ENCODE peak calls at places on chromosomes 12 and 14, in five cellular contexts. One of them, this sample, is unnamed.

GRCh38 chr12:47881826-47882427 is 22.9 kb downstream of the VDR start:
- DNase-seq in naive thymus-derived CD4-positive, alpha-beta T cell: no peak
- DNase-seq in mesendoderm: no peak
- DNase-seq in cardiac muscle cell: peak; percentile 99
- DNase-seq in aorta: peak; percentile 69
- DNase-seq in this sample: no peak

GRCh38 chr14:104602933-104603325 is 1.6 kb downstream of the TMEM179 start:
- DNase-seq in cardiac muscle cell: no peak
- DNase-seq in mesendoderm: no peak
- DNase-seq in naive thymus-derived CD4-positive, alpha-beta T cell: no peak
- DNase-seq in aorta: no peak
- DNase-seq in this sample: no peak

GRCh38 chr12:78191611-78192010 is 360.9 kb downstream of the NAV3 start:
- DNase-seq in aorta: no peak
- DNase-seq in naive thymus-derived CD4-positive, alpha-beta T cell: no peak
- DNase-seq in cardiac muscle cell: no peak
- DNase-seq in mesendoderm: no peak
- DNase-seq in this sample: no peak

GRCh38 chr12:102314821-102315220 is 117.2 kb upstream of the PMCH start:
- DNase-seq in mesendoderm: no peak
- DNase-seq in naive thymus-derived CD4-positive, alpha-beta T cell: no peak
- DNase-seq in aorta: no peak
- DNase-seq in cardiac muscle cell: peak; percentile 10
- DNase-seq in this sample: no peak

GRCh38 chr12:27359578-27360340 is 27.1 kb downstream of the BMAL2 start:
- DNase-seq in cardiac muscle cell: peak; percentile 19
- DNase-seq in mesendoderm: no peak
- DNase-seq in naive thymus-derived CD4-positive, alpha-beta T cell: no peak
- DNase-seq in aorta: no peak
- DNase-seq in this sample: no peak

GRCh38 chr12:24487606-24488005 is 461.3 kb downstream of the BCAT1 start:
- DNase-seq in aorta: no peak
- DNase-seq in naive thymus-derived CD4-positive, alpha-beta T cell: no peak
- DNase-seq in mesendoderm: no peak
- DNase-seq in cardiac muscle cell: no peak
- DNase-seq in this sample: no peak

GRCh38 chr12:84912191-84913142 is at the start of gene SLC6A15:
- DNase-seq in aorta: no peak
- DNase-seq in naive thymus-derived CD4-positive, alpha-beta T cell: no peak
- DNase-seq in mesendoderm: peak; percentile 91
- DNase-seq in cardiac muscle cell: peak; percentile 87
- DNase-seq in this sample: peak; percentile 93

GRCh38 chr14:29310757-29311156 is 544.2 kb downstream of the FOXG1 start:
- DNase-seq in aorta: no peak
- DNase-seq in naive thymus-derived CD4-positive, alpha-beta T cell: no peak
- DNase-seq in cardiac muscle cell: peak; percentile 59
- DNase-seq in mesendoderm: no peak
- DNase-seq in this sample: no peak

GRCh38 chr14:99189201-99189801 is 82.7 kb downstream of the BCL11B start:
- DNase-seq in naive thymus-derived CD4-positive, alpha-beta T cell: peak; percentile 66
- DNase-seq in mesendoderm: no peak
- DNase-seq in cardiac muscle cell: no peak
- DNase-seq in aorta: no peak
- DNase-seq in this sample: peak; percentile 48

GRCh38 chr12:93939641-93940040 is 208.7 kb upstream of the PLXNC1 start:
- DNase-seq in aorta: no peak
- DNase-seq in naive thymus-derived CD4-positive, alpha-beta T cell: no peak
- DNase-seq in cardiac muscle cell: no peak
- DNase-seq in mesendoderm: no peak
- DNase-seq in this sample: no peak

GRCh38 chr14:57391609-57392195 is 1.3 kb downstream of the NAA30 start:
- DNase-seq in naive thymus-derived CD4-positive, alpha-beta T cell: no peak
- DNase-seq in cardiac muscle cell: peak; percentile 13
- DNase-seq in aorta: no peak
- DNase-seq in mesendoderm: peak; percentile 6
- DNase-seq in this sample: no peak

DNA sequence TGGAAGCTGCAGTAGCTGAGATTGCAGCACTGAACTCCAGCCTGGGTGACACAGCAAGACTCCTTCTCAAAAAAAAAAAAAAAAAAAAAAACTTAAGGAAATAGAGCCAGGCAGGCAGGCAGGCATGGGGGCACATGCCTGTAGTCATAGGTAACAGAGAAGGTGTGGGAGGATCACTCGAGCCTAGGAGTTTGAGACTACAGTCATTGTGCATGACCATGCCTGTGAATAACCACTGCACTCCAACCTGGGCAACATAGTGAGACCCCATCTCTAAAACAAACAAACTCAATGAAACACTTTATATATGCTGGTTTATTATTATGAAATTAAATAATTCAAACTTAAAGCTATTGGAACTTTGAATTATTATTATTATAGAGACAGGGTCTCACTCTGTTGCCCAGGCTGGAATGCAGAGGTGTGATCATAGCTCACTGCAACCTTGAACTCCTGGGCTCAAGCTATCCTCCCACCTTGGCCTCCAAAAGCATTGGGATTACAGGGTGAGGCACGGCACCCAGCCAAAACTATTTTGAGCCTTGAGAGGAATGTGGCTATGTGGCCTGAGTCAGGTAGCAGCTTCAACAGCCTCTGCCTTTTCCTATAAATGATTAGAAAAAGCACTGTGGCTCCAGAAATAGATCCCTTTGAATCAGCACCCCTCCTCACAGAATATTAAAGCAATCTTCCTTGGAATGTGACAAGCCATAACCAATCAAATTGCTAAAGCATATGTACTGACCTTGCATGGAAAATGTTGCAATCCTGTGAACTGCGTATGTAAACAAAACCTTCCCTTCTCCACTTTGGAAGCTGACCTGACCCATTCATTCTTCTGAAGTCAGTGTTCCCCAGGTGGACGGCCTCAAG is 34.7 kb upstream of the YY1 start:
- DNase-seq in naive thymus-derived CD4-positive, alpha-beta T cell: no peak
- DNase-seq in aorta: no peak
- DNase-seq in mesendoderm: no peak
- DNase-seq in cardiac muscle cell: peak; percentile 36
- DNase-seq in this sample: no peak
- H3K27ac ChIP-seq in naive thymus-derived CD4-positive, alpha-beta T cell: no peak overlapping the region
- H3K27ac ChIP-seq in aorta: no peak overlapping the region
- H3K27ac ChIP-seq in mesendoderm: no peak overlapping the region
- H3K27ac ChIP-seq in cardiac muscle cell: peak overlapping the region; percentile 38
- H3K27ac ChIP-seq in this sample: no peak overlapping the region

DNA sequence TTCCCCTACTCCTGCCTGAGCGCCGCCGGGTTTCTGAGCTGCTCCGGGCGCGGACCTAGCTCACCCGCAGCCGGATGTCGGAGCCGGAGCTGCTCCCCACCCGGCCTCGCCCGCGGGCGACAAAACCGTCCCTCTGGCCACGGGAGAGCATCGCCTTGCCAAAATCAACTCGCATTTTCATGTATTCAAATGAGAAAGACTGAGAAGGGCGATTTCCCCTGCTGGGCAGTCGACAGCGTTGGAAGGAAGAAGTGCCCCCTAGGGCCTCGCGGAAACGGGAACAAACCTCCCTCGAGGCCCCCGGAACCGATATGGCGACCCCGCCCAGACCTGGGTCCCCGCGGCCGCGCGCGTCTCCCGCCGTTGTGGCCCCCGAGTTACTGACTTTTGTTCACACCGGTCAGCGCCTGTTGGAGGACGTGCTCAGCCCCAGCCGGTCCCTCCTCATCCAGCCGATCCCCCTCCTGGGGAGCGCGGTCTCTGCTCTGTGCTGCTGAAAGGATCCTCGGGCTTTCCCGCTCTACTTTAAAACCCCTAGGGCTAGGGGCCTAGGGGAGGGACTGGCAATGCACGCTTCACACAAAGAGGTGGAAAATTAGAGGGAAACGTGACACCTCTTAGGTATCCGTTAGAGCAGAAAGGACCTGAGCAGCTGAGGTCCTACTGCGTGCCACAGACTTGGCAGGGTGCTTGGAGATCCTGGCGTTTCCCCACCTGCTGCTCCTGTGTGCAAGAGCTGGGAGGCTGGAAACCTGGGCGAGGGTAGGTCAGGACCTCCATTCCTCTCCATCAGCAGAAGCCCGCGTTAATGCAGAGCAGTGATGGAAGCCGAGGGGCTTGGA is 4.3 kb downstream of the TTC6 start:
- DNase-seq in naive thymus-derived CD4-positive, alpha-beta T cell: no peak
- DNase-seq in mesendoderm: peak; percentile 55
- DNase-seq in aorta: no peak
- DNase-seq in cardiac muscle cell: no peak
- DNase-seq in this sample: no peak
- H3K27ac ChIP-seq in naive thymus-derived CD4-positive, alpha-beta T cell: no peak overlapping the region
- H3K27ac ChIP-seq in mesendoderm: no peak overlapping the region
- H3K27ac ChIP-seq in aorta: no peak overlapping the region
- H3K27ac ChIP-seq in cardiac muscle cell: no peak overlapping the region
- H3K27ac ChIP-seq in this sample: no peak overlapping the region

GRCh38 chr12:1995205-1995896 is 8.9 kb downstream of the DCP1B start:
- DNase-seq in naive thymus-derived CD4-positive, alpha-beta T cell: no peak
- DNase-seq in aorta: no peak
- DNase-seq in mesendoderm: no peak
- DNase-seq in cardiac muscle cell: no peak
- DNase-seq in this sample: no peak

GRCh38 chr12:1993341-1993740 is 10.9 kb downstream of the DCP1B start:
- DNase-seq in aorta: no peak
- DNase-seq in cardiac muscle cell: peak; percentile 86
- DNase-seq in mesendoderm: no peak
- DNase-seq in naive thymus-derived CD4-positive, alpha-beta T cell: no peak
- DNase-seq in this sample: no peak

GRCh38 chr12:1992732-1993131 is 11.5 kb downstream of the DCP1B start:
- DNase-seq in mesendoderm: no peak
- DNase-seq in cardiac muscle cell: peak; percentile 16
- DNase-seq in naive thymus-derived CD4-positive, alpha-beta T cell: no peak
- DNase-seq in aorta: no peak
- DNase-seq in this sample: no peak

GRCh38 chr12:1993871-1994371 is 10.3 kb downstream of the DCP1B start:
- DNase-seq in mesendoderm: no peak
- DNase-seq in cardiac muscle cell: peak; percentile 64
- DNase-seq in naive thymus-derived CD4-positive, alpha-beta T cell: no peak
- DNase-seq in aorta: no peak
- DNase-seq in this sample: no peak

DNA sequence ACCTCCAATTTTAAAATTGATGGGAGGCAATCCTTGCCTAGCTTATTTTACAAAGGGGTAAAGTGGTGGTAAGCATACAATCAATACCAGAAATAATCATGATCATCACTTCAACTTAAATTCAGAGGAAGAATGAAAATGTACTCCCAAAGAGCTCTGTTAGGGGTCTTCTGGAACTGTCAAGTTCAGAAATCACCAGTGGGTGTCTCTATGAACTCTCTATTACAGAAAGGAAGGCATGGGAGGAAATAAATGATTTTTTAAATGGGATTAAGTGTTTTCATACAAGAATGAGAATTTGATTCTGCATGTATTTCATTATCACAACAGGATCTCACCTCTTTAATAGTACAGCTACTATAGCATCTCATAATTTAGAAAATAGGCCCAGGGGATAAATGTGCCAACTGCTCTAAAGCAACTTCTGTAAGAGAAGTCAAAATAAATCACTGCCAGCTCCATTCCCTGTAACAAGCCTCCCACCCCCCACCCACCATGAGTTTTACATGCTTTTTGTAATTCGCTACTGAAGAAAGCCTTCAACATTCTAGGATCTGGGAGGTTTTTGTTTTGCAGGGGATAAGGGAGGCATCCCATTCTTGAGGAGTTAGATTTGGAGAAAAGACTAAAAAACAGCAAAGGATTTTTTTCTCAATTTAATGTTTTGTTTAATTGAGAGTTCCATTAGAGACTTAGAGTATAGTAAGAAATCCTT is 9.7 kb downstream of the DCP1B start:
- DNase-seq in naive thymus-derived CD4-positive, alpha-beta T cell: no peak
- DNase-seq in mesendoderm: no peak
- DNase-seq in aorta: no peak
- DNase-seq in cardiac muscle cell: no peak
- DNase-seq in this sample: no peak
- H3K27ac ChIP-seq in naive thymus-derived CD4-positive, alpha-beta T cell: no peak overlapping the region
- H3K27ac ChIP-seq in mesendoderm: no peak overlapping the region
- H3K27ac ChIP-seq in aorta: no peak overlapping the region
- H3K27ac ChIP-seq in cardiac muscle cell: no peak overlapping the region
- H3K27ac ChIP-seq in this sample: no peak overlapping the region

GRCh38 chr14:51507556-51508511 is 143.9 kb upstream of the FRMD6 start:
- DNase-seq in cardiac muscle cell: peak; percentile 78
- DNase-seq in naive thymus-derived CD4-positive, alpha-beta T cell: no peak
- DNase-seq in aorta: peak; percentile 81
- DNase-seq in mesendoderm: no peak
- DNase-seq in this sample: peak; percentile 56
- H3K27ac ChIP-seq in cardiac muscle cell: peak overlapping the region; percentile 58
- H3K27ac ChIP-seq in naive thymus-derived CD4-positive, alpha-beta T cell: no peak overlapping the region
- H3K27ac ChIP-seq in aorta: no peak overlapping the region
- H3K27ac ChIP-seq in mesendoderm: no peak overlapping the region
- H3K27ac ChIP-seq in this sample: peak overlapping the region; percentile 3